ENCODE peak calls at places on chromosomes 16 and 17, in eight cellular contexts. C, Y, D, W, H, I, M and N are unnamed samples.

GRCh38 chr17:55175788-55176425 is 88.9 kb upstream of the HLF start:
- DNase-seq in D (no peak), C (no peak), I (no peak), H (no peak), W (no peak), Y (no peak), M (no peak), N (no peak)

GRCh38 chr17:12958786-12959185 is 59.0 kb downstream of the ELAC2 start:
- DNase-seq in I (no peak), Y (no peak), H (no peak), W (no peak), C (no peak), M (no peak), D (no peak), N (no peak)

GRCh38 chr17:19718613-19719364 is 2.4 kb upstream of the SLC47A2 start:
- DNase-seq in M (no peak), I (no peak), D (no peak), C (peak; percentile 78), H (no peak), Y (no peak), W (no peak), N (no peak)

GRCh38 chr16:59252317-59252716 is 518.2 kb upstream of the GOT2 start:
- DNase-seq in D (no peak), W (no peak), C (peak; percentile 31), I (no peak), Y (no peak), H (no peak), M (no peak), N (no peak)

GRCh38 chr16:10738231-10739077 is 5.2 kb upstream of the NUBP1 start:
- DNase-seq in H (no peak), C (peak; percentile 15), I (no peak), W (no peak), M (peak; percentile 86), D (no peak), Y (peak; percentile 79), N (peak; percentile 61)

GRCh38 chr17:27807567-27808470 is 7.5 kb upstream of the NOS2 start:
- DNase-seq in C (no peak), H (no peak), W (no peak), Y (no peak), I (no peak), D (peak; percentile 69), M (no peak), N (no peak)

GRCh38 chr17:65794572-65794971 is 233.1 kb upstream of the AXIN2 start:
- DNase-seq in W (no peak), H (no peak), Y (peak; percentile 48), D (no peak), I (no peak), M (no peak), C (peak; percentile 81), N (no peak)

GRCh38 chr17:14268264-14268663 is 31.6 kb upstream of the CDRT15 start:
- DNase-seq in W (no peak), I (no peak), C (peak; percentile 30), M (no peak), H (no peak), D (no peak), Y (no peak), N (no peak)

GRCh38 chr16:78183886-78184553 is 84.6 kb downstream of the WWOX start:
- DNase-seq in I (peak; percentile 81), C (no peak), Y (no peak), H (peak; percentile 16), D (no peak), M (no peak), W (no peak), N (no peak)

GRCh38 chr17:36849871-36850348 is 87.4 kb upstream of the LHX1 start:
- DNase-seq in H (no peak), D (no peak), M (no peak), I (no peak), Y (peak; percentile 51), W (no peak), C (no peak), N (no peak)
- H3K27ac ChIP-seq in H (no peak overlapping the region), D (no peak overlapping the region), M (no peak overlapping the region), I (no peak overlapping the region), Y (peak overlapping the region; percentile 51), W (no peak overlapping the region), C (no peak overlapping the region), N (no peak overlapping the region)

GRCh38 chr16:1981972-1982574 is 804 bp upstream of the NOXO1 start:
- DNase-seq in Y (no peak), W (no peak), M (no peak), I (no peak), H (peak; percentile 36), D (no peak), C (no peak), N (no peak)
- TF ChIP-seq POLR2AphosphoS5 in Y (no peak), W (no peak), M (no peak), I (no peak), H (peak; percentile 5), D (no peak), C (no peak), N (no peak)

GRCh38 chr16:29975134-29975538 is 1.5 kb downstream of the TAOK2 start:
- DNase-seq in Y (no peak), C (no peak), D (no peak), I (no peak), H (no peak), W (no peak), M (no peak), N (no peak)

GRCh38 chr16:29975811-29976511 is 2.3 kb downstream of the TAOK2 start:
- DNase-seq in D (no peak), I (no peak), H (no peak), Y (no peak), W (no peak), M (no peak), C (no peak), N (no peak)

GRCh38 chr16:29978564-29979270 is 5.0 kb downstream of the TAOK2 start:
- DNase-seq in Y (no peak), M (no peak), D (no peak), I (no peak), H (no peak), W (no peak), C (no peak), N (no peak)

GRCh38 chr16:29978081-29978480 is 4.4 kb downstream of the TAOK2 start:
- DNase-seq in C (no peak), D (no peak), I (no peak), Y (no peak), W (no peak), H (no peak), M (no peak), N (no peak)

GRCh38 chr16:29977063-29977462 is 3.4 kb downstream of the TAOK2 start:
- DNase-seq in C (no peak), I (no peak), M (no peak), D (no peak), W (no peak), H (no peak), Y (no peak), N (no peak)
- H3K27ac ChIP-seq in C (no peak overlapping the region), I (peak overlapping the region; percentile 58), M (peak overlapping the region; percentile 1), D (peak overlapping the region; percentile 46), W (peak overlapping the region; percentile 90), H (no peak overlapping the region), Y (no peak overlapping the region), N (no peak overlapping the region)

DNA sequence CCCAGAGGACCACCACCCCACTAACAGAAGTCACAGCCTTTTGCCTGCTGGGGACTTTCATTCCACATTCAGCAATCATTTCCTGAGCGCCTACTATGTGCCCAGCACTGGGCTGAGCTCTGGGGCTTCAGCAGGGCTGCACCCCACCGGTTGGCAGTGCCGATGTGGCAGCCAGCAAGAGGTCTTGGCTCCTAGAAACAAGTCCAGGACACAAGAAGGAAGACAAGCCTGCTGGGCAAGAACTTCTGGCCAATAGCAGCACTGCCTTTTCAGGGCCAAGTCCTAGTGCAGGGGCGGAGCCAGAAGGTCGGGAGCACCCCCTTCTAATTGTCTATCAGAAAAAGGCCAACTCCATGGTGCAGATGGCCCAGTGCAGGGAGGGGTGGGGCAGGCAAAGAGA is 13.0 kb upstream of the HOXB9 start:
- DNase-seq in D (no peak), W (no peak), C (peak; percentile 49), I (no peak), Y (no peak), H (no peak), M (peak; percentile 39), N (no peak)
- TF ChIP-seq POLR2AphosphoS5 in D (no peak), W (no peak), C (no peak), I (no peak), Y (no peak), H (no peak), M (no peak), N (no peak)

GRCh38 chr16:85555549-85556455 is 57.3 kb upstream of the GSE1 start:
- DNase-seq in H (no peak), C (peak; percentile 83), Y (no peak), I (no peak), D (no peak), M (no peak), W (no peak), N (no peak)
- H3K27ac ChIP-seq in H (peak overlapping the region; percentile 83), C (peak overlapping the region; percentile 73), Y (peak overlapping the region; percentile 53), I (peak overlapping the region; percentile 86), D (peak overlapping the region; percentile 85), M (peak overlapping the region; percentile 96), W (peak overlapping the region; percentile 95), N (peak overlapping the region; percentile 82)

DNA sequence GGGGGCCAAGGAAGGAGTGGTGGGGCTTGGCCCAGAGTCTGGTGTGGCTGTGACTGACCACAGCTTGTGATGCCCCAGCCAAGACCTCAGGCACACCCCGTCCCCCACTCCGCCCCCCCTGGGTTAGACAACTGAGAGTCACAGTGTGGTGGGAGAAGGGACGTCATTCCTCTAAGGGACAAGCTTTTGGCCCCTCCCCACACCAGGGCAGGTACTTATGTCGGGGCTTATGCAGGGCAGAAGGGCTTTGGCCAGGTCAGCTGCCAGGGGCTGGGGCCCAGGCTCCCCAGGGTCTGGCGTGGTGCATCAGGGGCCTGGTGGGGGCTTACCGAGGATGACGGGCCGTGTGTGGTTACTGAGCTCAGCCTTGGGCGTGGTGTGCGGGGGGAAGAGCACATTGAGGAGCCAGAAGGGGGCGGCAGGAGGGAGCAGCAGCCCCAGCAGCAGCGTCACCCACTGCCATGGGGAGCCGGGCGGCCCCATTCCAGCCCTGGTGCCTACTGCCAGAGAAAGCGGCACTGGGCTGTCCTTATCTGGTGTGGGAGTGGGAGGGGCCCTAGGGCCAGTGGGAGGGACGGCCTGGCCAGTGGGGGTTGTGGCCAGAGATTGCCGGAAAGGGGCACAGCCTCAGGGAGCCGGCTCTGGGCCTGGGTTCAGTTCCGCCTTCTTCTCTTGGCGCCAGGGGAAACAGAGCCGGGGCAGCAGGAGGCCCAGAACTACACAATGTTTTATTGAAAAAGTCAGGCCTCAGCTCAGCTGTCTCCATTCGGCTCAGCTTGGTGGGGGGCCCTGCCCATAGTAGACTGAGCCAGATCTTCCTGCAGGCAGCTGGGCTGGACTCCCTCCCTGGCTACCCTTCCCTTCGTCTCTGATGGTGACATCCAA is at the start of gene LCAT:
- DNase-seq in C (no peak), Y (no peak), W (no peak), I (no peak), D (no peak), M (peak; percentile 92), H (no peak), N (no peak)
- TF ChIP-seq POLR2AphosphoS5 in C (peak; percentile 29), Y (no peak), W (no peak), I (peak; percentile 46), D (no peak), M (peak; percentile 70), H (peak; percentile 24), N (no peak)

GRCh38 chr16:52538511-52538910 is 8.4 kb downstream of the TOX3 start:
- DNase-seq in W (no peak), M (no peak), C (no peak), I (no peak), H (no peak), D (no peak), Y (no peak), N (no peak)
- H3K27ac ChIP-seq in W (no peak overlapping the region), M (no peak overlapping the region), C (no peak overlapping the region), I (no peak overlapping the region), H (no peak overlapping the region), D (no peak overlapping the region), Y (no peak overlapping the region), N (no peak overlapping the region)